ENCODE peak calls at places on chromosome 12, in eight cellular contexts. F, I, B, E, G, K, L and X are unnamed samples.
A peak's percentile ranks its signal among the peaks of the same experiment; 100 is the strongest.

GRCh38 chr12:90854136-90854689 is 100.8 kb downstream of the CCER1 start:
- DNase-seq in E (no peak), G (peak; percentile 74), K (peak; percentile 76), I (no peak), B (no peak), F (no peak), L (peak; percentile 58), X (no peak)

GRCh38 chr12:103546959-103547358 is 40.1 kb upstream of the STAB2 start:
- DNase-seq in G (peak; percentile 60), I (no peak), B (no peak), E (no peak), K (no peak), L (no peak), F (no peak), X (no peak)

GRCh38 chr12:110717037-110717436 is 25.7 kb downstream of the PPP1CC start:
- DNase-seq in F (no peak), E (no peak), K (no peak), G (no peak), L (peak; percentile 38), B (no peak), I (no peak), X (no peak)

GRCh38 chr12:54033106-54033979 is 493 bp downstream of the HOXC5 start:
- DNase-seq in B (no peak), I (no peak), E (no peak), F (no peak), G (peak; percentile 64), K (peak; percentile 84), L (peak; percentile 78), X (no peak)

GRCh38 chr12:69039881-69040280 is 106.9 kb upstream of the CPM start:
- DNase-seq in F (no peak), G (no peak), E (no peak), B (no peak), I (no peak), K (no peak), L (no peak), X (no peak)

GRCh38 chr12:116771651-116772050 is 33.5 kb downstream of the RNFT2 start:
- DNase-seq in I (no peak), L (no peak), E (no peak), G (peak; percentile 67), F (no peak), B (no peak), K (no peak), X (no peak)

GRCh38 chr12:58850826-58851225 is 69.5 kb downstream of the LRIG3 start:
- DNase-seq in G (no peak), K (no peak), I (no peak), L (no peak), E (no peak), F (no peak), B (no peak), X (no peak)

GRCh38 chr12:60535363-60535762 is 939.5 kb downstream of the SLC16A7 start:
- DNase-seq in K (no peak), I (no peak), G (no peak), B (no peak), F (no peak), E (no peak), L (no peak), X (no peak)

GRCh38 chr12:72523754-72524153 is 251.6 kb downstream of the TRHDE start:
- DNase-seq in K (no peak), I (no peak), L (no peak), G (no peak), B (no peak), F (no peak), E (no peak), X (no peak)

DNA sequence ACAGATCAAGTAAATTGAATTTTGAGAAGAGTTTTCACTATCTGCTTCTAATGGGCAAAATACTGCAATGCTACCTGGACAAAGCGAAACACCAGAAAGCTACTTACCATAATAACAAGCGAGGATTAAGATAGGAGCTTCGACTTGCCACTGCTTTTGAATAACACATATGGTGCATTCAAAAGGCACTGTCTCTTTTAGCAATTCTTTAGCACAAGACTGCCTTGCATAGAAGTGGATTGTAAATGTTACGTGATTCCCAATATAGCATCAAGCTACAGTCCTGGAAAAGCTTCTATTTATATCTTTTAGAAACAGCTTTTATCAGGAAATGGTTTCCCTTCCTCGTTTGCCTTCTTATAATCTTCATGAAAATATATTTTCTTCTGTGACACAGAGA is 258.7 kb upstream of the PDE3A start:
- DNase-seq in I (no peak), K (no peak), F (no peak), L (no peak), B (no peak), E (no peak), G (no peak), X (no peak)
- H3K9me3 ChIP-seq in I (no peaks in the 10 kb centered on the region), K (no peaks in the 10 kb centered on the region), F (no peaks in the 10 kb centered on the region), L (no peaks in the 10 kb centered on the region), B (no peaks in the 10 kb centered on the region), E (no peaks in the 10 kb centered on the region), G (no peaks in the 10 kb centered on the region), X (no peaks in the 10 kb centered on the region)

DNA sequence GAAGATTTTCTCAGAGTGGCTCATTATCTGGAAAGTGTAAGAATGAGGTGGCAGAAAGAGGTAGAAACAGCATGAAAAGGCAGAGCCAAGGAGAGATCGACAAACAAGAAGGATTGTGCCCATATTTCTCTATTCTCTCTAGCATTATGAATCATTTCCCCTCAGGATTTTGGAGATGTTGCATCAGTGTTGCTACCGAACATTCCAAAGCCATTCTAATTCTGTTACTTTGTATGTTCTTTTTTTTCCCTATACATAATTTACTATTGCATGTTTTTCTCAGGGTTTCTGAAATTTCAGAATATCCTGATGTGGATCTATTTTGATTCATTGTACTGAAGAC is 61.4 kb downstream of the KICS2 start:
- DNase-seq in E (no peak), L (no peak), F (no peak), B (no peak), K (no peak), I (no peak), G (peak; percentile 73), X (no peak)
- H3K9me3 ChIP-seq in E (no peaks in the 10 kb centered on the region), L (no peaks in the 10 kb centered on the region), F (no peaks in the 10 kb centered on the region), B (no peaks in the 10 kb centered on the region), K (no peaks in the 10 kb centered on the region), I (no peaks in the 10 kb centered on the region), G (no peaks in the 10 kb centered on the region), X (no peaks in the 10 kb centered on the region)

GRCh38 chr12:120643574-120643973 is 3.1 kb downstream of the CABP1 start:
- DNase-seq in K (no peak), F (no peak), B (no peak), E (no peak), I (no peak), L (no peak), G (no peak), X (no peak)
- H3K9me3 ChIP-seq in K (no peaks in the 10 kb centered on the region), F (no peaks in the 10 kb centered on the region), B (no peaks in the 10 kb centered on the region), E (no peaks in the 10 kb centered on the region), I (no peaks in the 10 kb centered on the region), L (no peaks in the 10 kb centered on the region), G (no peaks in the 10 kb centered on the region), X (no peaks in the 10 kb centered on the region)

GRCh38 chr12:126086242-126086641 is 1021.0 kb downstream of the AACS start:
- DNase-seq in L (no peak), G (no peak), E (no peak), K (no peak), B (no peak), F (no peak), I (no peak), X (no peak)

GRCh38 chr12:126083931-126084330 is 1018.7 kb downstream of the AACS start:
- DNase-seq in F (no peak), I (no peak), B (no peak), K (no peak), G (no peak), L (no peak), E (no peak), X (no peak)

GRCh38 chr12:126084480-126084879 is 1019.2 kb downstream of the AACS start:
- DNase-seq in E (peak; percentile 26), G (peak; percentile 4), L (no peak), K (no peak), I (no peak), F (no peak), B (no peak), X (no peak)

GRCh38 chr12:126087692-126088091 is 1022.5 kb downstream of the AACS start:
- DNase-seq in F (no peak), G (no peak), B (no peak), I (no peak), K (no peak), L (no peak), E (no peak), X (no peak)
- H3K9me3 ChIP-seq in F (no peaks in the 10 kb centered on the region), G (no peaks in the 10 kb centered on the region), B (no peaks in the 10 kb centered on the region), I (no peaks in the 10 kb centered on the region), K (no peaks in the 10 kb centered on the region), L (peaks cover 14% of the 10 kb centered on the region), E (no peaks in the 10 kb centered on the region), X (no peaks in the 10 kb centered on the region)